ENCODE peak calls at places on chromosomes 1 and 21, in eight cellular contexts. T is right lobe of liver, M is neural progenitor cell, H is ovary, E is fibroblast of lung, Y is PC-9, Z is transverse colon, I is uterus. L is an unnamed sample.

GRCh38 chr1:240719953-240720700 is 108.2 kb upstream of the GREM2 start:
- DNase-seq in T (no peak), M (peak), H (no peak), E (no peak), Y (no peak), Z (no peak), I (no peak), L (no peak)

GRCh38 chr1:44246806-44247205 is 33.5 kb downstream of the DMAP1 start:
- DNase-seq in T (no peak), M (no peak), H (no peak), E (no peak), Y (no peak), Z (no peak), I (no peak), L (no peak)

GRCh38 chr1:100847481-100847880 is 47.2 kb downstream of the EXTL2 start:
- DNase-seq in T (no peak), M (no peak), H (no peak), E (peak), Y (no peak), Z (no peak), I (no peak), L (no peak)

GRCh38 chr1:46595127-46595526 is 8.9 kb downstream of the MKNK1 start:
- DNase-seq in T (peak), M (no peak), H (no peak), E (no peak), Y (no peak), Z (peak), I (no peak), L (no peak)

GRCh38 chr1:241837901-241838300 is 10.1 kb upstream of the EXO1 start:
- DNase-seq in T (no peak), M (no peak), H (no peak), E (peak), Y (peak), Z (no peak), I (no peak), L (no peak)

GRCh38 chr1:30613188-30613587 is 110.2 kb downstream of the MATN1 start:
- DNase-seq in T (no peak), M (no peak), H (no peak), E (no peak), Y (no peak), Z (no peak), I (no peak), L (peak)

GRCh38 chr21:43313221-43313938 is 113.6 kb downstream of the SIK1 start:
- DNase-seq in T (peak), M (no peak), H (peak), E (no peak), Y (no peak), Z (no peak), I (no peak), L (no peak)

GRCh38 chr1:231192620-231193163 is 30.8 kb downstream of the TRIM67 start:
- DNase-seq in T (no peak), M (no peak), H (no peak), E (peak), Y (peak), Z (peak), I (no peak), L (no peak)

GRCh38 chr1:5917281-5917590 is 75.0 kb downstream of the NPHP4 start:
- DNase-seq in T (no peak), M (no peak), H (no peak), E (no peak), Y (no peak), Z (no peak), I (no peak), L (no peak)

GRCh38 chr1:110135268-110136065 is 14.8 kb upstream of the SLC6A17 start:
- DNase-seq in T (no peak), M (peak), H (no peak), E (no peak), Y (no peak), Z (no peak), I (no peak), L (no peak)

GRCh38 chr1:109786531-109787021 is 22.9 kb upstream of the EPS8L3 start:
- DNase-seq in T (no peak), M (no peak), H (no peak), E (peak), Y (peak), Z (peak), I (no peak), L (peak)

GRCh38 chr1:17521946-17522612 is 17.4 kb upstream of the ARHGEF10L start:
- DNase-seq in T (no peak), M (no peak), H (no peak), E (no peak), Y (no peak), Z (peak), I (no peak), L (no peak)

GRCh38 chr1:221742555-221743415 is 896 bp upstream of the DUSP10 start:
- DNase-seq in T (peak), M (peak), H (peak), E (peak), Y (peak), Z (peak), I (peak), L (peak)

GRCh38 chr1:151980287-151981177 is 13.1 kb downstream of the S100A10 start:
- DNase-seq in T (no peak), M (no peak), H (no peak), E (peak), Y (no peak), Z (peak), I (peak), L (no peak)

GRCh38 chr1:27931184-27931583 is 3.6 kb upstream of the SMPDL3B start:
- DNase-seq in T (no peak), M (no peak), H (no peak), E (no peak), Y (no peak), Z (no peak), I (no peak), L (no peak)

DNA sequence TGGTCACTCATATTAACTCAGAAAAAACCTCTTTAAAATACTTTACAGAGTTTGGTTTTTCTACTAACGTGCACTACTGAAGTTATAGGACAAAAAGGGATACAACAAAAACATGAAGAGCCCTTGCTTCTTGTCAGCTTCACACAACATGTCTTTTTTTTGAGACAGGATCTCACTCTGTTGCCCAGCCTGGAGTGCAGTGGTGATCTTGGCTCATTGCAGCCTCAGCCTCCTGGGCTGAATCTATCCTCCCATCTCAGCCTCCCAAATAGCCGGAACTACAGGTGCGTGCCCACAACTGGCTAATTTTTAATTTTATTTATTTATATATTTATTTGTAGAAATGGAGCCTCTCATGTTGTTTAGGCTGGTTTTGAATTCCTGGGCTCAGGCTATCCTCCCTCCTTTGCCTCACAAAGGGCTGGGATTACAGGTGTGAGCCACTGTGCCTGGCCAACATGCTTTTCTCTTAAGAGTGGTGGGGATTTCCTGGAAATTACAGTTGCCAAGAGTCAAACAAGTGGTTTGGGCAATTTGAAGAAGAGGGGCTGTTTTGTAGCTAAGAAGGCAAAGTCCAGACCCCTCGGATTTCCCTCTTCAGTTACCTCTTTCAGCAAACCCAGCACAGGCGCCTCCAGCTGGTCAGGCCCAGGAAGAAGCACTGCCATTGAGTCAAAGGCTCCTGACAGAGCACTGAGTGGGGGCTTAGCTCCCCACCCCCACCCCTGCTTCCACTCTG is 6.4 kb upstream of the SMPDL3B start:
- DNase-seq in T (no peak), M (no peak), H (no peak), E (no peak), Y (no peak), Z (no peak), I (no peak), L (no peak)
- TF ChIP-seq CTCF in T (no peak), M (no peak), H (no peak), E (no peak), Y (no peak), Z (no peak), I (no peak), L (no peak)

DNA sequence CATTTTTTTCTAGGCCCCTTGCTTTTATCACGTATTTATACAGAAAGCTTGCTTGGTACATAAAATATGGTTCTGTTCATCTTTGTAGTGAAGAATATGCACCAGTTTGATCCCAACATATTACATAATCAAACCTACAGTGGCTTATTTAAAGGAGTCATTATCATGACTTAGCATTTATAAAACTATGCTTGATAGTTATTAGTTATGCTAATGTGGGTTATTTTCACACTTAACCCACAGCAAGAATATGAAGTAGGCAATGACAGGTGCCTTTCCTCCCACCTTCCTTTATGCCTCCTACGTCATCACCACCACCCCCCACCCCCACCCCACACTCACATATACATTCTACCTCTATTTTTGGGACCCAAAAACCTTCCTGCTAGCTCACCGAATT is 19.8 kb downstream of the CAP1 start:
- DNase-seq in T (no peak), M (no peak), H (no peak), E (no peak), Y (no peak), Z (no peak), I (no peak), L (no peak)
- H3K27ac ChIP-seq in T (peak), M (no peak), H (no peak), E (no peak), Y (peak), Z (peak), I (peak), L (no peak)

GRCh38 chr1:161374373-161374772 is 6.7 kb upstream of the CFAP126 start:
- DNase-seq in T (no peak), M (no peak), H (no peak), E (peak), Y (no peak), Z (no peak), I (no peak), L (no peak)
- TF ChIP-seq CTCF in T (peak), M (peak), H (no peak), E (peak), Y (peak), Z (no peak), I (no peak), L (no peak)

DNA sequence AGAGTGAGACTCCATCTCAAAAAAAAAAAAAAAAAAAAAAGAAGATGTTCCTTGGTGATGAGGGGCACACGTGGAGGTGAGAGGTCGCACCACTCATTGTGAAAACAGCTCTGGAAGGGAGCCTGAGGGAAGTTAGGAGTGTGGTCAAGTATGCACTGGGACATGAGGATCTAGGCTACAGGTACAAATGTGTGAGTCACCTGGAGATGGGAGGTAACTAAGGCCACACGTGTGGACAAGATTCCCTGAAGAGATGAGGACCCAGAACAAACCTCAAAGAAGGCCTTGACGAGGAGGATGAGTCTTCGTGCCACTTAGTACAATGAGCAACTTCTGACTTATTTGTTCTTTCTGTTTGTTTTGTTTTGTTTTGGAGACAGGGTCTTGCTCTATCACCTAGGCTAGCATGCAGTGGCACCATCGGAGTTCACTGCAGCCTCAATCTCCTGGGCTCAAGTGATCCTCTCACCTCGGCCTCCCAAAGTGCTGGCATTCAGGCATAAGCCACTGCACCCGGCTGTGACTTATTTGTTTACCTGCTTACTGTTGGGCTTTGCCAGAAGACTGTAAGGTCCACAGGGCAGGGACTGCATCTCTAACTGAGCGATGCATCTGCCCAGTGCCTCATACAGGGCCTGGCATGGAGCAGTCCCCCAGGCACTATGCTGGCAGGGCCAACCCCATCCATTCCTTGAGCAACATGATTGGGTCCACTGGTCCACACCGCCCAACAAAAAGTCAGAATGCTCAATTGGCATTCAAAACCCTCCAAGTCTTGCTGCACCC is 6.4 kb downstream of the ASAP3 start:
- DNase-seq in T (no peak), M (no peak), H (no peak), E (no peak), Y (peak), Z (no peak), I (no peak), L (peak)
- H3K27ac ChIP-seq in T (no peak), M (no peak), H (no peak), E (no peak), Y (peak), Z (no peak), I (no peak), L (peak)

DNA sequence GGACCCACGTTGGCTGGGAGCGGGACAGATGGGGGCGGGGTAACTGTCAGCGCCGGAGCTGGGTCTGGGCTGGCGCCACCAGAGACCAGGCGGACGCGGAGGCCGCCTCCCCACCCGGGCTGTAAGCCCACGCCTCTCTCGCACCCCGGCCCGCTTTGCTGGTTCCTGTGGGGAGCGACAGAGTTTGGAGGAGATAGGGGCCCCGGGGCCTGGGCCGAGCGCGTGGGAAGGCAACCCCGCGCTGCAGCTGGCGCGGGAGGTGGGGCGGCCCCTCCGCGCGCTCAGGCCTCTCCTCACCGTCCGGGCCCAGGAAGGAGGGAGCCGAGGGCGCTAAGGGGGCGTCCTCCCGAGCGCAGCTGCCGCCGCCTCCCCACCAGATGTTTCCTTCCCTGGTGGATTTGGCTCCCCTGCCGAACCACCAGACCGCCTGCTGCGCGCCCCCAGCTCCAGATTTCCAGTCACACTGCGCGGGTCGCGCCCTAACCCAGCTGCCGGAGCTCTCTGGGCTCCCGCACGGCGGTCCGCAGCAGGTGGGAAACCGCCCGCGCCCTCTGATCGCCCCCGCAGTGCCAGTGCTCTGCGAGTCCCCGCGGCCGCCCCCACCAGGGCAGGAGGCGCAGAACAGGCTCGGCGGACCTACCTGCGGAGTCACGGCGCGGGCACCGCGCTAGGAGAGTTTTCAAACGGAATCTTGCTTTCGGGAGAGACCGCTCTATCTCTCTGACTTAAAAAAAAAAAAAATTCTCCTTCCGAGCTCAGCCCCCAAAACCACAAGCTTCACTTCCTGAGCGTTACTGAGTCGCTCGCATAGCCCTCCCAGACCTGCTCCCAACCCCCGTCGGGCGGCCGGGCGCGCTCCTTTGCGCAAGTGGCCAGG is 1.1 kb downstream of the GFI1 start:
- DNase-seq in T (peak), M (peak), H (no peak), E (no peak), Y (peak), Z (peak), I (no peak), L (no peak)
- TF ChIP-seq CTCF in T (peak), M (peak), H (no peak), E (no peak), Y (peak), Z (peak), I (no peak), L (peak)

GRCh38 chr1:225880636-225881035 is 1.5 kb downstream of the TMEM63A start:
- DNase-seq in T (peak), M (no peak), H (no peak), E (no peak), Y (no peak), Z (no peak), I (no peak), L (no peak)

GRCh38 chr1:225880210-225880584 is 2.0 kb downstream of the TMEM63A start:
- DNase-seq in T (no peak), M (no peak), H (no peak), E (no peak), Y (no peak), Z (peak), I (no peak), L (no peak)

GRCh38 chr1:225881081-225882007 is 836 bp downstream of the TMEM63A start:
- DNase-seq in T (peak), M (peak), H (peak), E (peak), Y (peak), Z (peak), I (peak), L (peak)

GRCh38 chr1:225878282-225878681 is 3.9 kb downstream of the TMEM63A start:
- DNase-seq in T (no peak), M (no peak), H (no peak), E (no peak), Y (no peak), Z (no peak), I (no peak), L (no peak)

GRCh38 chr1:225879521-225880209 is 2.5 kb downstream of the TMEM63A start:
- DNase-seq in T (no peak), M (no peak), H (no peak), E (no peak), Y (peak), Z (peak), I (no peak), L (no peak)
- H3K27ac ChIP-seq in T (peak), M (no peak), H (no peak), E (no peak), Y (no peak), Z (peak), I (no peak), L (peak)

GRCh38 chr1:227532019-227532619 is 31.2 kb upstream of the ZNF678 start:
- DNase-seq in T (no peak), M (no peak), H (no peak), E (no peak), Y (peak), Z (no peak), I (no peak), L (no peak)
- TF ChIP-seq CTCF in T (no peak), M (no peak), H (no peak), E (no peak), Y (no peak), Z (no peak), I (no peak), L (no peak)

GRCh38 chr1:8018492-8019228 is 7.4 kb downstream of the ERRFI1 start:
- DNase-seq in T (no peak), M (peak), H (no peak), E (peak), Y (peak), Z (no peak), I (no peak), L (no peak)
- H3K27ac ChIP-seq in T (no peak), M (peak), H (no peak), E (no peak), Y (peak), Z (peak), I (peak), L (no peak)

GRCh38 chr21:25560151-25560783 is 47.0 kb downstream of the MRPL39 start:
- DNase-seq in T (no peak), M (no peak), H (no peak), E (peak), Y (no peak), Z (no peak), I (no peak), L (no peak)

GRCh38 chr21:25563399-25564116 is 43.7 kb downstream of the MRPL39 start:
- DNase-seq in T (no peak), M (no peak), H (no peak), E (peak), Y (no peak), Z (peak), I (no peak), L (no peak)

GRCh38 chr21:25562660-25563059 is 44.6 kb downstream of the MRPL39 start:
- DNase-seq in T (no peak), M (no peak), H (no peak), E (peak), Y (no peak), Z (no peak), I (no peak), L (no peak)

GRCh38 chr21:25564349-25564948 is 42.8 kb downstream of the MRPL39 start:
- DNase-seq in T (no peak), M (no peak), H (no peak), E (no peak), Y (no peak), Z (no peak), I (no peak), L (no peak)

GRCh38 chr21:25561668-25562641 is 45.3 kb downstream of the MRPL39 start:
- DNase-seq in T (peak), M (peak), H (peak), E (peak), Y (peak), Z (peak), I (peak), L (peak)
- TF ChIP-seq CTCF in T (no peak), M (peak), H (no peak), E (peak), Y (no peak), Z (no peak), I (peak), L (peak)

L was measured in RWPE1.